ENCODE peak calls at places on chromosomes 4 and X, in ten cellular contexts. K is keratinocyte; D is body of pancreas; T is psoas muscle; U is CD4-positive, alpha-beta T cell; A is PC-3; V is HepG2; F is left lung; L is coronary artery; B is ovary. Q is an unnamed sample.

GRCh38 chr4:6134612-6135220 is 65.6 kb downstream of the JAKMIP1 start:
- DNase-seq in T (no peak), L (no peak), A (peak), U (peak), D (no peak), F (no peak), B (no peak), K (no peak), V (peak), Q (no peak)

GRCh38 chr4:6907658-6908191 is 1.9 kb upstream of the TBC1D14 start:
- DNase-seq in U (peak), A (peak), K (peak), F (peak), B (peak), D (peak), V (no peak), T (no peak), L (no peak), Q (no peak)

GRCh38 chrX:135707880-135708279 is 5.6 kb upstream of the CT45A1 start:
- DNase-seq in L (no peak), T (no peak), V (peak), D (no peak), A (peak), U (peak), F (no peak), K (no peak), B (no peak), Q (no peak)

GRCh38 chr4:118762753-118763477 is 73.0 kb downstream of the SEC24D start:
- DNase-seq in T (no peak), F (no peak), V (no peak), U (no peak), D (no peak), L (no peak), K (no peak), A (no peak), B (no peak), Q (no peak)

GRCh38 chrX:53247928-53248327 is 22.9 kb upstream of the KDM5C start:
- DNase-seq in L (no peak), B (no peak), T (no peak), K (no peak), U (no peak), D (no peak), V (no peak), F (no peak), A (peak), Q (no peak)

GRCh38 chrX:20330545-20330944 is 63.8 kb upstream of the RPS6KA3 start:
- DNase-seq in T (no peak), F (no peak), A (no peak), L (no peak), U (no peak), K (no peak), B (no peak), D (no peak), V (no peak), Q (no peak)

GRCh38 chr4:159639924-159640323 is 537.0 kb downstream of the RAPGEF2 start:
- DNase-seq in D (no peak), V (no peak), L (no peak), B (no peak), U (no peak), A (no peak), K (no peak), T (no peak), F (no peak), Q (no peak)

GRCh38 chr4:59643682-59644081 is 1556.4 kb upstream of the ADGRL3 start:
- DNase-seq in A (no peak), L (no peak), U (no peak), K (no peak), F (no peak), B (no peak), D (no peak), V (no peak), T (no peak), Q (no peak)

GRCh38 chr4:650461-650860 is 23.6 kb downstream of the ATP5ME start:
- DNase-seq in B (no peak), D (no peak), K (no peak), T (no peak), L (no peak), F (peak), V (no peak), A (no peak), U (no peak), Q (no peak)

GRCh38 chr4:186225848-186226247 is 1.5 kb upstream of the KLKB1 start:
- DNase-seq in F (no peak), U (no peak), V (no peak), K (no peak), D (no peak), B (no peak), A (no peak), T (no peak), L (no peak), Q (no peak)

GRCh38 chrX:140510895-140511295 is 6.0 kb upstream of the SOX3 start:
- DNase-seq in B (no peak), L (no peak), D (no peak), A (no peak), V (no peak), K (no peak), U (no peak), T (no peak), F (no peak), Q (no peak)

GRCh38 chr4:104747635-104748034 is 252.9 kb upstream of the CXXC4 start:
- DNase-seq in V (peak), D (no peak), A (peak), T (no peak), U (no peak), F (no peak), K (no peak), L (no peak), B (no peak), Q (no peak)

GRCh38 chrX:80879143-80879542 is 69.5 kb upstream of the BRWD3 start:
- DNase-seq in T (no peak), D (peak), L (no peak), K (no peak), B (no peak), V (no peak), U (no peak), A (peak), F (no peak), Q (no peak)

GRCh38 chr4:52883183-52883621 is 21.1 kb downstream of the RASL11B start:
- DNase-seq in T (no peak), K (no peak), F (no peak), V (no peak), U (no peak), L (no peak), D (no peak), B (no peak), A (peak), Q (no peak)

GRCh38 chr4:87946766-87947165 is 28.7 kb upstream of the SPP1 start:
- DNase-seq in A (no peak), V (no peak), T (no peak), F (no peak), L (no peak), B (no peak), K (no peak), U (no peak), D (no peak), Q (no peak)

GRCh38 chrX:9940397-9940796 is 26.8 kb upstream of the CLDN34 start:
- DNase-seq in L (no peak), V (no peak), A (peak), U (no peak), B (no peak), T (no peak), K (no peak), D (no peak), F (no peak), Q (no peak)

GRCh38 chrX:111829345-111829744 is 46.6 kb upstream of the TRPC5OS start:
- DNase-seq in L (no peak), K (no peak), D (no peak), B (no peak), V (no peak), T (no peak), A (no peak), F (no peak), U (no peak), Q (no peak)

GRCh38 chr4:149896428-149896827 is 80.8 kb upstream of the IQCM start:
- DNase-seq in K (no peak), V (no peak), U (no peak), A (peak), B (no peak), F (no peak), D (no peak), T (no peak), L (no peak), Q (no peak)

GRCh38 chr4:185512516-185512915 is 22.8 kb downstream of the PDLIM3 start:
- DNase-seq in F (no peak), V (no peak), U (no peak), K (no peak), L (no peak), A (peak), D (no peak), T (no peak), B (no peak), Q (no peak)

GRCh38 chr4:47017494-47017893 is 13.9 kb upstream of the GABRB1 start:
- DNase-seq in D (no peak), F (no peak), U (no peak), V (no peak), K (no peak), T (no peak), A (no peak), L (no peak), B (no peak), Q (no peak)

GRCh38 chrX:93454509-93454908 is 218.9 kb downstream of the NAP1L3 start:
- DNase-seq in T (no peak), A (no peak), V (no peak), K (no peak), L (no peak), F (no peak), D (no peak), U (no peak), B (no peak), Q (no peak)

GRCh38 chr4:109559983-109560686 is at the start of gene MCUB:
- DNase-seq in A (peak), L (peak), F (peak), U (peak), T (peak), B (peak), K (no peak), D (peak), V (peak), Q (peak)

GRCh38 chr4:15719506-15719905 is 16.6 kb downstream of the BST1 start:
- DNase-seq in F (no peak), D (no peak), A (no peak), K (no peak), U (no peak), L (no peak), B (no peak), T (no peak), V (no peak), Q (no peak)

GRCh38 chr4:185282968-185283367 is 73.6 kb downstream of the SNX25 start:
- DNase-seq in B (no peak), V (no peak), D (no peak), U (no peak), L (no peak), T (no peak), F (no peak), K (no peak), A (peak), Q (no peak)

GRCh38 chr4:5638976-5639375 is 69.4 kb downstream of the EVC2 start:
- DNase-seq in K (no peak), L (no peak), A (peak), B (no peak), D (no peak), T (no peak), U (no peak), V (no peak), F (no peak), Q (no peak)

GRCh38 chrX:154800508-154801207 is 4.6 kb downstream of the MPP1 start:
- DNase-seq in T (no peak), V (peak), D (no peak), F (no peak), K (no peak), B (no peak), A (peak), U (no peak), L (no peak), Q (no peak)

GRCh38 chr4:113921089-113921842 is 58.2 kb downstream of the ARSJ start:
- DNase-seq in B (no peak), K (no peak), F (no peak), A (no peak), U (no peak), V (no peak), D (no peak), T (no peak), L (no peak), Q (no peak)

DNA sequence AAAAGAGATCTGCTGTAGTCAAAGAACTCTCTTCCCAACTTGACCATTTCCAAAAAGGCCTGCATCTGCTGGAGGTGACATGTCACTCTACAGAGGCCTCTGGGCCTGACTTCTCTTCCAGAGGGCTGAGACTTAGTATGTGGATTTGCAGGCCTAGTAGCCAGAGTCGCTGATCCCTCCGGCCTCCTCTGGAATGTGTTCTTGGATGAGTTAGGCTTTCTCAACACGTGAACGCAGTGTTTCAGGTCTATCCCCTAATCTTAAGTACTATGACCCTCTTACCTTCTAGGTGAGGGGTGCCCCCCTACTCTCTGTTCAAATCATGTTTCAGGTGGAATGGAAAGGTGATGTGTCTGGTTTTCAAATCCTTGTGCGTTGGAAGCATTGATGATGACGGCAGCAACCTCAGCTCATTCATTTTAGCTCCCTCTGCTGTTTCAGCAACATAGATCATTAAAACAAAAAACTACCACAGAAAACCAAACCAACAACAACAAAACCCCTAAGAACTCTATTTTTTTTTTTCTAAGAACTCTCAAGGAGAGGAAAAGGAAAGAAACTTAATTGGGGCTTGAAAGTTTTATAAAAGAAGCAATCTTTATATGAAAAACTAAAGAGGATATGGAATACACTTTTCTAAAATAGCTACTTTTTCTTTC is 56.4 kb downstream of the RWDD4 start:
- DNase-seq in T (no peak), F (no peak), A (no peak), L (no peak), V (no peak), D (no peak), U (no peak), B (no peak), K (no peak), Q (peak)
- TF ChIP-seq CTCF in T (peak), F (no peak), A (peak), L (no peak), V (peak), D (no peak), U (peak), B (peak), K (peak), Q (no peak)

DNA sequence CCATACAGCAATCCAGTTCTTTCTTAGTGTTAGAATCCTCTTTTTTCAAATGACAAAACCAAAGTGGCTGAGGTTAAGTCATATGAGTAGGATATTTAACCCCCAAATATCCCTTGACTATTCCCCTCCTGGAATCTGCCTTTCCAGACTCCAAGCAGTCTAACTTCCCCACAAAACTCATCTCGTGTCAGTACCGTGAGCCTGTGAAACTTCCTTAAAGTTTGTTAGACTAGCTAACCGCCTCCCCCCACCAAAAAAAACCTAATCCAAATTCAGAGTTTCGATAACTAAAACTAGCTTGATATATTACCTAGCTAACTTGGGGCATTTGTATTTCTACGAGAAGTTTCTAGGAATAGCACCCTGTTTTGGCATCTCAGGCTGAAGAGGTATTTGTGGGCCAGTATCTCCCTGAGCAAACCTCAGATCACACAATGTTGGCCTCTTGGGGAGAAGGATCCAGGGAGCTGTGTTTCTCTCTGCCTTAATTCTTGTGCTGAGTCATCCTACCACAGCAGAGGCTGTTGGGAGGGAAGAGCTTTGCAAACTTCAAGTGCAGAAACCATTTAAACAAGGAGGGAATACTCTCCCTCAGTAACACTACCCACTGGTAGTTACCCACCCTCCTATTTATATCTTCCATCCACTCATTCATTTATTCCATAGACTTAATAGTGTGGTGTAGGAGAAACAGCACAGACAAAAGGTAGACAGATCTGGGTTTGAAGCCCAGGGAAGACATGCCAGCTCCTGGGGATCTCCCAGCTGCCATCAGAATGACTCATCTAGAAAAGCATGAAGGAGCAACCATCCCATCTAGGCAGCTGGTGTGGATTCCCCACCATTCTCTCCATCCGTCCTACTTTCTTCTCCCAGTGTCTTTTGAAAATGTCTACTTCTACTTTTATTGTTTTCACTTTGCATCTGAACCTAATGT is 39.3 kb upstream of the TXK start:
- DNase-seq in V (no peak), K (peak), A (peak), L (no peak), T (no peak), D (no peak), B (no peak), U (no peak), F (no peak), Q (no peak)
- H3K27ac ChIP-seq in V (no peak), K (peak), A (peak), L (peak), T (peak), D (no peak), B (no peak), U (no peak), F (peak), Q (no peak)

DNA sequence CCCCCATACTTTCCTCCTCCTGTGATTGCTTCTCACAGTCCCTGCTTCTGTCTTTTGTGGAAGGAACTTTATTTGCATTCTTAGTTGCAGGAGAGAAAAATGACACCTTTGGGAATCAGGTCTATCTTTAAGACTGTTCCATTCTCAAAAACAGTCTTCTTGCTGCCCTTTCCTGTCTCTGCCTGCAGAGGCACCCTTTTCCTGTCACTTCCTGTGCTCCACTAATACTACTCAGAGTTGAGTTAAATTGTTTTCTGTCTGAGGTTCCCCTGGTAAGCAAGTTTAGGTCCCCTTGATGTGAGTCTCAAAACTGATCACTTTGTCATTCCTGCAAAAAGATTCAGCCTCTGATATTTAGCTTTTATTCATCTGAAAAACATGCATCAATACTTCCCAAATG is 208.8 kb upstream of the CLNK start:
- DNase-seq in U (no peak), K (no peak), F (no peak), V (no peak), L (no peak), D (no peak), A (peak), B (no peak), T (no peak), Q (no peak)
- TF ChIP-seq CTCF in U (peak), K (peak), F (no peak), V (no peak), L (no peak), D (no peak), A (peak), B (peak), T (no peak), Q (no peak)

GRCh38 chr4:153206534-153206933 is 2.3 kb downstream of the TRIM2 start:
- DNase-seq in D (no peak), A (no peak), L (no peak), K (no peak), T (no peak), B (no peak), V (no peak), F (no peak), U (no peak), Q (no peak)

GRCh38 chr4:153204247-153205027 is at the start of gene TRIM2:
- DNase-seq in B (peak), L (no peak), K (no peak), U (no peak), F (no peak), A (peak), V (peak), D (peak), T (peak), Q (no peak)

GRCh38 chr4:153205028-153205648 is 895 bp downstream of the TRIM2 start:
- DNase-seq in B (no peak), A (peak), V (peak), T (no peak), F (no peak), D (peak), K (no peak), L (no peak), U (peak), Q (no peak)

GRCh38 chr4:153207027-153207426 is 2.8 kb downstream of the TRIM2 start:
- DNase-seq in T (no peak), F (no peak), V (no peak), D (no peak), U (no peak), A (no peak), B (no peak), K (no peak), L (no peak), Q (no peak)

DNA sequence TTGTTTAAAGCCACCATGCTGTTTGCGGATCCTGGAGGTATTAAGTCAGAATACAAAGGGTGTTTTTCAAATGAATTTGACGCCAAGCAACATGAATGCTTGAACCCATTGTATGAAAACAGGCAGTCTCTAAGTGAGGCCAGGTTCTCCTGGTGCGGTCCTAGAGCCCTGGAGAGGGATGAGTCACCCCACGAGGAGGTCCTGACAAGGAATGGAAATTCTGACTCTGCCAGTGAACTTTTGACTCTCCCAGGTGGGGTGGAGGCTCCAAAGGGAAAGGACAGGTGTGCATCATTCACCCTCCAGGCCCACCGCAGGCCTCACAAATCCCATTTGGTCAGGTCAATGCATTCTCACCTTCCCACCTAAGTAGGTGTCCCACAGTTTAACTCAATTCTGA is 1.5 kb downstream of the TRIM2 start:
- DNase-seq in V (no peak), A (peak), D (peak), F (no peak), U (no peak), B (no peak), K (no peak), L (no peak), T (no peak), Q (no peak)
- H3K27ac ChIP-seq in V (no peak), A (peak), D (peak), F (peak), U (no peak), B (no peak), K (no peak), L (no peak), T (no peak), Q (no peak)

GRCh38 chr4:168632246-168632832 is 135.5 kb downstream of the PALLD start:
- DNase-seq in L (no peak), A (peak), U (no peak), T (no peak), V (no peak), K (no peak), B (no peak), F (no peak), D (no peak), Q (no peak)

GRCh38 chr4:168633474-168633873 is 136.6 kb downstream of the PALLD start:
- DNase-seq in K (no peak), F (no peak), L (no peak), B (no peak), D (no peak), T (no peak), U (no peak), A (no peak), V (no peak), Q (no peak)

GRCh38 chr4:168634276-168634802 is 137.5 kb downstream of the PALLD start:
- DNase-seq in B (peak), D (no peak), U (no peak), L (no peak), V (no peak), F (no peak), A (peak), T (no peak), K (no peak), Q (no peak)

GRCh38 chr4:168631241-168632151 is 134.6 kb downstream of the PALLD start:
- DNase-seq in A (peak), D (peak), L (peak), F (peak), V (no peak), K (no peak), T (peak), U (no peak), B (peak), Q (no peak)

DNA sequence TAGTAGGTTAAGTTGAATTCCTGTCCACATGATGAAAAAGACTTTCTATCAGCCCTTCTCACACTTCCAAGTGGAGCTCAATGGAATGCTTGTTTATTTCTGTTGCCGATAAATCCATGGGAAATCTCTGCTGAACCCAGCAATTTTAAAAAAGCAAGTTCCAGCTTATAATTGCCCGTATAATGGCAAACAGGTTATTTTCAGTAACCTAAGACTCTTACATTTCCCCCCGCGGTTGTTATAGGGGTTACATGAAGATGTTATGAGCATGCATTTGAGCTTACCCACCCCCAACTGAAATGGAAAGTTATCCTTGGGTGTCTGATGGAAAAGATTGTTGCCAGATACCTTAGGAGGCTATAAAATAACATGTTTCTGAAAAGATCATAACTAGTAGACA is 136.2 kb downstream of the PALLD start:
- DNase-seq in A (peak), K (no peak), F (no peak), T (no peak), B (no peak), D (no peak), V (no peak), L (no peak), U (no peak), Q (no peak)
- TF ChIP-seq CTCF in A (no peak), K (no peak), F (no peak), T (no peak), B (no peak), D (no peak), V (no peak), L (no peak), U (no peak), Q (no peak)

Q was measured in vagina.